ENCODE peak calls at places on chromosomes 6 and 20, in seven cellular contexts. L is neuronal stem cell, G is H1, X is mesendoderm, I is H9, T is mesenchymal stem cell, M is trophoblast cell. E is an unnamed sample. For H3K4me1, the result is how much of the 10 kb centered on the place peaks cover.

GRCh38 chr20:4813076-4813838 is 91.5 kb downstream of the PRND start:
- DNase-seq in L (no peak), G (no peak), X (no peak), I (no peak), T (no peak), M (no peak), E (no peak)

GRCh38 chr6:93789532-93789931 is 370.2 kb upstream of the EPHA7 start:
- DNase-seq in L (no peak), G (no peak), X (no peak), I (no peak), T (no peak), M (no peak), E (no peak)

GRCh38 chr6:44076366-44077200 is 50.7 kb downstream of the MRPL14 start:
- DNase-seq in L (no peak), G (no peak), X (no peak), I (no peak), T (peak), M (peak), E (no peak)

GRCh38 chr6:145044606-145045275 is 690.6 kb downstream of the EPM2A start:
- DNase-seq in L (no peak), G (no peak), X (no peak), I (no peak), T (peak), M (no peak), E (peak)

GRCh38 chr6:150891886-150892485 is 26.5 kb downstream of the MTHFD1L start:
- DNase-seq in L (peak), G (peak), X (peak), I (peak), T (peak), M (peak), E (peak)

GRCh38 chr6:135451617-135452190 is 45.8 kb downstream of the AHI1 start:
- DNase-seq in L (peak), G (no peak), X (peak), I (no peak), T (peak), M (peak), E (peak)

GRCh38 chr6:1625352-1625773 is 15.6 kb downstream of the FOXC1 start:
- DNase-seq in L (no peak), G (no peak), X (peak), I (no peak), T (no peak), M (no peak), E (peak)

GRCh38 chr20:19908586-19908985 is 108.6 kb upstream of the NAA20 start:
- DNase-seq in L (no peak), G (no peak), X (no peak), I (no peak), T (peak), M (no peak), E (no peak)

GRCh38 chr6:95243091-95243490 is 334.2 kb upstream of the MANEA start:
- DNase-seq in L (no peak), G (no peak), X (no peak), I (no peak), T (no peak), M (no peak), E (peak)

GRCh38 chr6:45896783-45897441 is 118.7 kb downstream of the CLIC5 start:
- DNase-seq in L (no peak), G (no peak), X (no peak), I (no peak), T (peak), M (no peak), E (no peak)

GRCh38 chr20:11193241-11193640 is 519.4 kb upstream of the JAG1 start:
- DNase-seq in L (no peak), G (no peak), X (no peak), I (no peak), T (peak), M (no peak), E (peak)

GRCh38 chr6:36326351-36326995 is 10.2 kb downstream of the BNIP5 start:
- DNase-seq in L (peak), G (no peak), X (peak), I (no peak), T (no peak), M (peak), E (peak)

GRCh38 chr6:111973897-111974639 is 79.8 kb upstream of the CCN6 start:
- DNase-seq in L (no peak), G (no peak), X (no peak), I (no peak), T (peak), M (no peak), E (peak)

GRCh38 chr20:49569403-49570115 is 1.6 kb upstream of the PTGIS start:
- DNase-seq in L (no peak), G (no peak), X (peak), I (no peak), T (no peak), M (no peak), E (peak)

GRCh38 chr20:49563015-49563980 is 4.6 kb downstream of the PTGIS start:
- DNase-seq in L (no peak), G (no peak), X (no peak), I (no peak), T (no peak), M (no peak), E (no peak)

GRCh38 chr20:49567421-49568256 is at the start of gene PTGIS:
- DNase-seq in L (peak), G (no peak), X (peak), I (peak), T (peak), M (peak), E (no peak)

GRCh38 chr20:49568491-49569151 is 684 bp upstream of the PTGIS start:
- DNase-seq in L (peak), G (peak), X (peak), I (peak), T (no peak), M (no peak), E (no peak)

GRCh38 chr20:49566401-49566800 is 1.5 kb downstream of the PTGIS start:
- DNase-seq in L (no peak), G (no peak), X (no peak), I (no peak), T (no peak), M (no peak), E (peak)
- H3K4me1 ChIP-seq in L (under half), G (under half), X (under half), I (under half), T (under half), M (under half), E (under half)

DNA sequence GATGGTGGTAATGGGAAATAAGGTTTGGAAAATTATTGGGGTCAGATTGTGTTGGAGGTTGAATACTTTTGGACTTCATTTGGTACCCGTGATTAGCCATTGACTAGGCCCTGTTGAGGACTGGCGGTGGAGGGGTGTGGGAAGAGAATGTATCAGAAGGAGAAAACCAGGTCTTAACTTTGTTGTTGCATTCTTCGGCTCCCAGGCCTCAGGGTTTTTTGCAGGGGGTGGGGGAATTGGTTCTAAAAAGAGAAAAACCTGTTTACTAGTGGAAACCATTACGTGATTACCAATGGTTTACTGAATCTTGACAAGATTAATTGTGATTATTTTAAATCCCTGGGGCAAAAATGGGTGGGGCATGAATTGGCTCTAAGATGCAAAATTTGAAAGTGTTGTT is 85.1 kb downstream of the PHF20 start:
- DNase-seq in L (no peak), G (no peak), X (peak), I (no peak), T (no peak), M (peak), E (no peak)
- H3K4ac ChIP-seq in L (no peak), G (no peak), X (no peak), I (no peak), T (no peak), M (peak), E (no peak)

GRCh38 chr6:42402184-42402583 is 49.5 kb downstream of the TRERF1 start:
- DNase-seq in L (no peak), G (no peak), X (no peak), I (no peak), T (peak), M (peak), E (peak)

GRCh38 chr6:42400031-42400760 is 51.5 kb downstream of the TRERF1 start:
- DNase-seq in L (no peak), G (no peak), X (no peak), I (no peak), T (no peak), M (no peak), E (no peak)

GRCh38 chr6:42400886-42401604 is 50.7 kb downstream of the TRERF1 start:
- DNase-seq in L (no peak), G (no peak), X (no peak), I (no peak), T (no peak), M (no peak), E (no peak)

GRCh38 chr6:42403415-42403814 is 48.3 kb downstream of the TRERF1 start:
- DNase-seq in L (no peak), G (no peak), X (peak), I (no peak), T (peak), M (peak), E (peak)

DNA sequence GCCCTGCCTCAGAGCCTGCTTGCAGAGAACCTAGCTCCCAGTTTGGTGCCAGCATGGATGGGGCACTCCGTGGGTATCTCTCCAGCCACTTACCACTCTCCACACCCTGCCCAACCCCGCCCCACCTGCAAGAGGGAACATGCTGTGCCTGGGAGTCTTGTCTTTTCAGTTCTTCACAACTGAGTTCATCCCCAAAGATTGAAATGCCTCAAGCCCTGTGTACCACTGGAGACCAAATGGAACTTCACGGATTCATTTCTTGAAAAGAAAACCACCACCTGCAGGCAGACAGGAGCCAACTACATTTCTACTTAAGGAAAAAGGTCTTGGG is 50.2 kb downstream of the TRERF1 start:
- DNase-seq in L (no peak), G (no peak), X (no peak), I (no peak), T (no peak), M (no peak), E (no peak)
- H3K4me1 ChIP-seq in L (under half), G (under half), X (under half), I (under half), T (under half), M (under half), E (under half)

DNA sequence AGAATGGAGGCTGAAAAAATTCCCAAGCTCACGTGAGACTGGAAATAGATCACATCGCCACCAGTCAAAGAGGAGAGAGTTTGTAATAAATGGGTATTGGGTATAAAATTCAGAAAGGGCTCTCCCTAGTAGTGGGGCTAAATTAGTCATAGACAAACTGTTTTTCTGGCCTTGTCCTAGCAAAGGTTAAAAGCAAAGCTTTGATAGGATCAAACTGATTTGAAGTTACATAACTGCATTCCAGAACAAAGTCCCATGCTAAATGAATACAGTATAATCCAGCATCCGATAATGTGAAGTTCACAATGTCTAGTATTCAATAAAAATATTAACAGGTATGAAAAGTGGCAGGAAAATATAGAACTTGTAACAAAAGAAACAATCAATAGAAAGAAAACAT is 149.8 kb upstream of the ATXN1 start:
- DNase-seq in L (no peak), G (no peak), X (no peak), I (no peak), T (no peak), M (no peak), E (no peak)
- H3K4ac ChIP-seq in L (no peak), G (no peak), X (no peak), I (no peak), T (no peak), M (no peak), E (no peak)

DNA sequence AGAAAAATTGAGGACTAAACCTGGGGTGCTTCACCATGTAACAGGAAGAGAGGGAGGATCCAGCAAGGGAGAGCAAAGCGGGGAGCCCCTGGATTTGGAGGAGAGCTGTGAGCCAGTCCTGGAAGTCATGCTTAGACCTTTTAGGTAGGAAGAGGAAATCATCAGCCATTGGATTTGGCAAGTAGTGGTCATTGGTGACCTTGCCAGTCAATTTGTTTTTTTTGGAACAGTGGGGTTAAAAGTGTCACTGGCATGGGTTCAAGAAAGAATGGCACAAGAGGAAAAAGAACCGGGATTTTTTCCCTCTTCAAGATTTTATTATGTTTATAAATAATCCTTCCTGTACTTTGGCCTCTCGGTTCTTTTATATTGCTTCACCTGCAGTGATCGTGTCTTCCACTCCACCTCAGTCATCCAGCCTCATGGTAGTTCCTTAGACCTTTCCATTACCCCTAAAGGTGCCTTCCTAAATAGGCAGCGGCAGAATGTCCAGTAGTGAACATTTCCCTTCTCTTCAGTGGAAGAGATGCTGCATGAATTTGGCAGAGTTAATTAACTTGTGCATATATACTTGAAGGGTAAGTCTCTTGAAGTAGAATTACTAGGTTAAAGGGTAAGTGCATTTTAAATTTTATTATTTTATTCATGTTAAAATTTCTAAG is 124.7 kb downstream of the QKI start:
- DNase-seq in L (no peak), G (no peak), X (no peak), I (no peak), T (no peak), M (no peak), E (no peak)
- H3K4me1 ChIP-seq in L (under half), G (under half), X (under half), I (under half), T (under half), M (under half), E (under half)

GRCh38 chr6:126140015-126140414 is 153.7 kb downstream of the TRMT11 start:
- DNase-seq in L (no peak), G (no peak), X (no peak), I (no peak), T (no peak), M (no peak), E (no peak)

GRCh38 chr6:126148853-126149252 is 162.5 kb downstream of the TRMT11 start:
- DNase-seq in L (no peak), G (no peak), X (no peak), I (no peak), T (no peak), M (no peak), E (no peak)

GRCh38 chr6:126147416-126147815 is 161.1 kb downstream of the TRMT11 start:
- DNase-seq in L (no peak), G (no peak), X (no peak), I (no peak), T (no peak), M (no peak), E (no peak)

GRCh38 chr6:126143650-126144260 is 157.4 kb downstream of the TRMT11 start:
- DNase-seq in L (peak), G (no peak), X (no peak), I (no peak), T (no peak), M (no peak), E (no peak)

GRCh38 chr6:126145386-126145785 is 159.0 kb downstream of the TRMT11 start:
- DNase-seq in L (no peak), G (no peak), X (no peak), I (no peak), T (no peak), M (no peak), E (no peak)
- H3K4ac ChIP-seq in L (no peak), G (no peak), X (no peak), I (no peak), T (no peak), M (no peak), E (no peak)

GRCh38 chr20:48714764-48715163 is 113.0 kb downstream of the PREX1 start:
- DNase-seq in L (no peak), G (no peak), X (no peak), I (no peak), T (no peak), M (no peak), E (no peak)

GRCh38 chr20:48716541-48716940 is 111.3 kb downstream of the PREX1 start:
- DNase-seq in L (no peak), G (no peak), X (no peak), I (no peak), T (no peak), M (no peak), E (no peak)

GRCh38 chr20:48717095-48717958 is 110.5 kb downstream of the PREX1 start:
- DNase-seq in L (no peak), G (no peak), X (no peak), I (no peak), T (no peak), M (no peak), E (no peak)

GRCh38 chr20:48717959-48718223 is 109.9 kb downstream of the PREX1 start:
- DNase-seq in L (no peak), G (no peak), X (no peak), I (no peak), T (no peak), M (no peak), E (no peak)

DNA sequence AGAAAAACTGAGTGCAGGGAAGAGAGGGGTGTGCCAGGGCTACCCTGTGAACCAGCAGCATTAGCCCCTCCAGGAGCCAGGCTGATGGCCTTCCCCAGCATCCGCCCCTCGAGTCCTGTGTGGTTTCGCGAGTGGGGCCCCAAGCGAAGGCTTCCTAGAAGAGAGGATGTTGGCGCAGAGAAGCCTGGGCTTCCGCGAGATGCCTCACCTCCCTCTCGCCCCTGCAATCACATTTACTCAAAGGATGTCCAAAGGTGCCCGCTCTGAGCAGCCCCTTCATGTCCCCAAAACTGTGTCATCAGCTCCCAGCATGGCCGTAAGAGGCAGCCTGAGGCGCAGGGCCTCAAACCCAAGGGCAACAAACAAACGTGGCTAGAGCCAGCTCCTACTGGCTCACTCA is 111.7 kb downstream of the PREX1 start:
- DNase-seq in L (no peak), G (no peak), X (no peak), I (no peak), T (no peak), M (no peak), E (no peak)
- H3K4me1 ChIP-seq in L (under half), G (under half), X (under half), I (under half), T (under half), M (under half), E (under half)

GRCh38 chr6:25927721-25928359 is 2.7 kb downstream of the SLC17A2 start:
- DNase-seq in L (no peak), G (no peak), X (no peak), I (no peak), T (peak), M (no peak), E (peak)
- H3K4ac ChIP-seq in L (no peak), G (no peak), X (no peak), I (no peak), T (no peak), M (no peak), E (no peak)

GRCh38 chr20:63215101-63216040 is 560 bp downstream of the YTHDF1 start:
- DNase-seq in L (no peak), G (no peak), X (peak), I (no peak), T (peak), M (peak), E (peak)
- H3K4me1 ChIP-seq in L (under half), G (under half), X (under half), I (under half), T (under half), M (under half), E (under half)

DNA sequence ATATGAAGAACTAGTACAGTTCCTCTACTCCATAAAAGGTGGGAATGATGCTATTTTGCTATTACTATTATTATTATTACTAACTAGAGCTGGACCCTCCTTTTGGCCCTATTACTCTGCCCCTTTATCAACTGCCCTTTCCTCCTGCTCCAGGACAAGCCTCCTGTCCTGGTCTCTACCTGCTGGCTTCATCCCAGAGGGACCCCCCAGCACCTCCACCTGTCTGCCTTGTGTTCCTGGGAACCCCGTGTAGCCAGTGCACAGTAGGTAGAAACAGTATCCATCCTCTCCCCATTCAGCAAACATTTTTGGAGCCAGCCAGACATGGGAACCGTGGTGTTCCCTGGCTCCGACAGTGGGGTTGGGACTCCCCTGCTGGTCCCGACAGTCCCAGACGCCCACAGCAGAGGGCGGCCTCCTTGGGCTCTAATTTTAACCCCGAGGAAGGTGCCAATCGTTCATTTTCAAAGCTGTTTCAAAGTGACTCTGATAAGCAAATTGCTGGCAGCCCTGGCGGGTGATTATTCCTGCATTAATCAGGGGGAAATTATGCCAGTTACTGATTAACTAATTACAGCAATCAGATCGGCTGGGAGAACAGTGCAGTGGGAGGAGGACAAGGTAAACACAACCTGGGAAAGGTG is 44.2 kb upstream of the MDGA1 start:
- DNase-seq in L (peak), G (no peak), X (peak), I (peak), T (peak), M (no peak), E (no peak)
- H3K4ac ChIP-seq in L (no peak), G (no peak), X (no peak), I (no peak), T (no peak), M (no peak), E (no peak)

E was measured in IMR-90.